ENCODE peak calls at places on chromosomes 3 and 15, in five cellular contexts. N, F, R, J and Q are unnamed samples. For H3K4me1, the result is how much of the 10 kb centered on the place peaks cover.

GRCh38 chr3:124560406-124561215 is 169.6 kb upstream of the UMPS start:
- DNase-seq in N (no peak), F (no peak), R (no peak), J (no peak), Q (no peak)

GRCh38 chr15:49622561-49622960 is 1.7 kb downstream of the DTWD1 start:
- DNase-seq in N (no peak), F (peak), R (no peak), J (no peak), Q (no peak)

GRCh38 chr3:50473768-50474167 is 29.7 kb downstream of the CACNA2D2 start:
- DNase-seq in N (no peak), F (no peak), R (no peak), J (no peak), Q (no peak)

GRCh38 chr3:156675744-156676466 is 1.5 kb downstream of the TIPARP start:
- DNase-seq in N (peak), F (peak), R (peak), J (peak), Q (peak)

GRCh38 chr3:59773970-59774369 is 724.1 kb upstream of the CFAP20DC start:
- DNase-seq in N (no peak), F (no peak), R (no peak), J (no peak), Q (no peak)

GRCh38 chr3:133532951-133533350 is 40.5 kb upstream of the CDV3 start:
- DNase-seq in N (no peak), F (peak), R (no peak), J (peak), Q (no peak)

GRCh38 chr15:70411464-70411863 is 313.7 kb upstream of the TLE3 start:
- DNase-seq in N (no peak), F (no peak), R (no peak), J (no peak), Q (no peak)

GRCh38 chr3:148420251-148420650 is 277.5 kb upstream of the AGTR1 start:
- DNase-seq in N (no peak), F (no peak), R (no peak), J (no peak), Q (no peak)

GRCh38 chr15:74957301-74958035 is 896 bp upstream of the RPP25 start:
- DNase-seq in N (peak), F (peak), R (peak), J (no peak), Q (peak)

GRCh38 chr15:101133751-101134261 is 118.0 kb downstream of the CHSY1 start:
- DNase-seq in N (no peak), F (no peak), R (no peak), J (no peak), Q (no peak)

GRCh38 chr3:51353131-51353530 is 32.0 kb upstream of the MANF start:
- DNase-seq in N (no peak), F (no peak), R (no peak), J (no peak), Q (no peak)

GRCh38 chr3:195001261-195001660 is 269.7 kb downstream of the XXYLT1 start:
- DNase-seq in N (no peak), F (no peak), R (no peak), J (no peak), Q (no peak)
- H3K4me1 ChIP-seq in N (under half), F (under half), R (under half), J (under half), Q (under half)

GRCh38 chr15:26771168-26771916 is 1.5 kb downstream of the GABRB3 start:
- DNase-seq in N (no peak), F (peak), R (no peak), J (no peak), Q (peak)

GRCh38 chr15:26773917-26774316 is 1.1 kb upstream of the GABRB3 start:
- DNase-seq in N (no peak), F (no peak), R (no peak), J (no peak), Q (no peak)

GRCh38 chr15:26771917-26772587 is 814 bp downstream of the GABRB3 start:
- DNase-seq in N (no peak), F (peak), R (no peak), J (no peak), Q (no peak)

GRCh38 chr15:26773485-26773877 is 615 bp upstream of the GABRB3 start:
- DNase-seq in N (no peak), F (no peak), R (no peak), J (no peak), Q (no peak)

GRCh38 chr15:26772588-26773484 is at the start of gene GABRB3:
- DNase-seq in N (no peak), F (peak), R (no peak), J (peak), Q (peak)
- H3K4me3 ChIP-seq in N (peak), F (peak), R (no peak), J (no peak), Q (peak)

GRCh38 chr15:92618121-92618520 is 37.5 kb downstream of the FAM174B start:
- DNase-seq in N (peak), F (no peak), R (no peak), J (no peak), Q (no peak)
- H3K4me1 ChIP-seq in N (under half), F (under half), R (under half), J (under half), Q (under half)

GRCh38 chr3:18351823-18352744 is 73.1 kb downstream of the SATB1 start:
- DNase-seq in N (peak), F (no peak), R (no peak), J (no peak), Q (no peak)
- H3K4me3 ChIP-seq in N (no peak), F (no peak), R (no peak), J (no peak), Q (no peak)

DNA sequence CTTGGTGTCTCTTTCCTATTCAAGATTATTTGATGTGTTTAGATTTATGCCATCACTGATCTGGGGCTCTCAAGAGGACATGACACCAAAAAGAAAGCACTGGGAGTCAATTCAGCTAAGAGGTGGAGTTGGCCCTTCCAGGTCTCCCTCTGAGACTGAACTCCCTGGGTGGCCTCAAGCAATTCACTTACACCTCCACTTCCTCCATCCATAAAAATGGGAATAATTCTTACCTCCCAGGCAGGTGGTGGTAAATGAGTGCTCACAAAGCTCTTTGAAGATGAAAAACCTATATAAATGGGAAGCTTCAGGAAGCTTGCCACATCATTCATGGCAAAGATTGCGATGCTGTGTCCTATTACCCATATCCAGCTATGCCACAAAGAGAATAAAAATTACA is 59.2 kb upstream of the ICE2 start:
- DNase-seq in N (no peak), F (no peak), R (no peak), J (no peak), Q (no peak)
- H3K4me1 ChIP-seq in N (under half), F (under half), R (under half), J (under half), Q (half or more)

GRCh38 chr15:63501256-63502089 is 2.9 kb upstream of the USP3 start:
- DNase-seq in N (peak), F (peak), R (no peak), J (peak), Q (peak)
- H3K4me3 ChIP-seq in N (peak), F (no peak), R (no peak), J (peak), Q (peak)